ENCODE peak calls at places on chromosome 6, in seven cellular contexts. One of them, this sample, is unnamed.

GRCh38 chr6:157491571-157492232 is 110.7 kb downstream of the ZDHHC14 start:
- DNase-seq in OCI-LY7: no peak
- DNase-seq in GM23248: no peak
- DNase-seq in GM23338: no peak
- DNase-seq in HCT116: no peak
- DNase-seq in hepatocyte: no peak
- DNase-seq in PC-3: no peak
- DNase-seq in this sample: peak; percentile 8

GRCh38 chr6:97177905-97178304 is 105.1 kb downstream of the MMS22L start:
- DNase-seq in OCI-LY7: no peak
- DNase-seq in GM23248: peak; percentile 24
- DNase-seq in GM23338: no peak
- DNase-seq in HCT116: no peak
- DNase-seq in hepatocyte: no peak
- DNase-seq in PC-3: peak; percentile 9
- DNase-seq in this sample: no peak

GRCh38 chr6:134217516-134218140 is 100.3 kb downstream of the SGK1 start:
- DNase-seq in OCI-LY7: no peak
- DNase-seq in GM23248: peak; percentile 8
- DNase-seq in GM23338: no peak
- DNase-seq in HCT116: no peak
- DNase-seq in hepatocyte: no peak
- DNase-seq in PC-3: no peak
- DNase-seq in this sample: no peak

GRCh38 chr6:70108230-70108629 is 194.7 kb downstream of the COL9A1 start:
- DNase-seq in OCI-LY7: peak; percentile 45
- DNase-seq in GM23248: peak; percentile 55
- DNase-seq in GM23338: peak; percentile 57
- DNase-seq in HCT116: peak; percentile 10
- DNase-seq in hepatocyte: peak; percentile 49
- DNase-seq in PC-3: peak; percentile 54
- DNase-seq in this sample: peak; percentile 57

GRCh38 chr6:5459346-5459745 is 198.0 kb downstream of the FARS2 start:
- DNase-seq in OCI-LY7: no peak
- DNase-seq in GM23248: no peak
- DNase-seq in GM23338: no peak
- DNase-seq in HCT116: no peak
- DNase-seq in hepatocyte: no peak
- DNase-seq in PC-3: no peak
- DNase-seq in this sample: no peak

GRCh38 chr6:140073456-140073855 is 699.0 kb upstream of the CITED2 start:
- DNase-seq in OCI-LY7: no peak
- DNase-seq in GM23248: peak; percentile 78
- DNase-seq in GM23338: no peak
- DNase-seq in HCT116: no peak
- DNase-seq in hepatocyte: peak; percentile 35
- DNase-seq in PC-3: peak; percentile 16
- DNase-seq in this sample: no peak

GRCh38 chr6:64504509-64504908 is 868.9 kb downstream of the PHF3 start:
- DNase-seq in OCI-LY7: no peak
- DNase-seq in GM23248: no peak
- DNase-seq in GM23338: no peak
- DNase-seq in HCT116: no peak
- DNase-seq in hepatocyte: peak; percentile 35
- DNase-seq in PC-3: peak; percentile 73
- DNase-seq in this sample: no peak

GRCh38 chr6:83169511-83169910 is 23.6 kb downstream of the PGM3 start:
- DNase-seq in OCI-LY7: no peak
- DNase-seq in GM23248: no peak
- DNase-seq in GM23338: no peak
- DNase-seq in HCT116: no peak
- DNase-seq in hepatocyte: no peak
- DNase-seq in PC-3: no peak
- DNase-seq in this sample: no peak

GRCh38 chr6:136566851-136567250 is 16.6 kb upstream of the MAP7 start:
- DNase-seq in OCI-LY7: no peak
- DNase-seq in GM23248: no peak
- DNase-seq in GM23338: no peak
- DNase-seq in HCT116: no peak
- DNase-seq in hepatocyte: no peak
- DNase-seq in PC-3: peak; percentile 4
- DNase-seq in this sample: no peak

GRCh38 chr6:85460951-85461805 is 11.3 kb downstream of the NT5E start:
- DNase-seq in OCI-LY7: peak; percentile 68
- DNase-seq in GM23248: peak; percentile 68
- DNase-seq in GM23338: no peak
- DNase-seq in HCT116: no peak
- DNase-seq in hepatocyte: no peak
- DNase-seq in PC-3: peak; percentile 68
- DNase-seq in this sample: no peak

GRCh38 chr6:163416640-163417253 is 2.2 kb downstream of the QKI start:
- DNase-seq in OCI-LY7: peak; percentile 53
- DNase-seq in GM23248: peak; percentile 88
- DNase-seq in GM23338: peak; percentile 84
- DNase-seq in HCT116: peak; percentile 33
- DNase-seq in hepatocyte: peak; percentile 81
- DNase-seq in PC-3: peak; percentile 83
- DNase-seq in this sample: peak; percentile 70

GRCh38 chr6:130324657-130325056 is 41.2 kb upstream of the TMEM200A start:
- DNase-seq in OCI-LY7: no peak
- DNase-seq in GM23248: peak; percentile 92
- DNase-seq in GM23338: no peak
- DNase-seq in HCT116: no peak
- DNase-seq in hepatocyte: no peak
- DNase-seq in PC-3: peak; percentile 20
- DNase-seq in this sample: no peak

GRCh38 chr6:119280586-119281163 is 68.9 kb downstream of the MAN1A1 start:
- DNase-seq in OCI-LY7: no peak
- DNase-seq in GM23248: peak; percentile 32
- DNase-seq in GM23338: no peak
- DNase-seq in HCT116: no peak
- DNase-seq in hepatocyte: no peak
- DNase-seq in PC-3: peak; percentile 29
- DNase-seq in this sample: no peak

GRCh38 chr6:18147160-18147559 is 7.7 kb downstream of the TPMT start:
- DNase-seq in OCI-LY7: no peak
- DNase-seq in GM23248: peak; percentile 85
- DNase-seq in GM23338: no peak
- DNase-seq in HCT116: no peak
- DNase-seq in hepatocyte: peak; percentile 16
- DNase-seq in PC-3: peak; percentile 94
- DNase-seq in this sample: no peak

GRCh38 chr6:18142591-18142861 is 12.4 kb downstream of the TPMT start:
- DNase-seq in OCI-LY7: no peak
- DNase-seq in GM23248: no peak
- DNase-seq in GM23338: no peak
- DNase-seq in HCT116: no peak
- DNase-seq in hepatocyte: no peak
- DNase-seq in PC-3: no peak
- DNase-seq in this sample: no peak

GRCh38 chr6:18139935-18140621 is 14.8 kb downstream of the TPMT start:
- DNase-seq in OCI-LY7: no peak
- DNase-seq in GM23248: no peak
- DNase-seq in GM23338: no peak
- DNase-seq in HCT116: no peak
- DNase-seq in hepatocyte: no peak
- DNase-seq in PC-3: no peak
- DNase-seq in this sample: no peak

GRCh38 chr6:18138906-18139305 is 16.0 kb downstream of the TPMT start:
- DNase-seq in OCI-LY7: no peak
- DNase-seq in GM23248: no peak
- DNase-seq in GM23338: peak; percentile 13
- DNase-seq in HCT116: no peak
- DNase-seq in hepatocyte: no peak
- DNase-seq in PC-3: no peak
- DNase-seq in this sample: no peak

DNA sequence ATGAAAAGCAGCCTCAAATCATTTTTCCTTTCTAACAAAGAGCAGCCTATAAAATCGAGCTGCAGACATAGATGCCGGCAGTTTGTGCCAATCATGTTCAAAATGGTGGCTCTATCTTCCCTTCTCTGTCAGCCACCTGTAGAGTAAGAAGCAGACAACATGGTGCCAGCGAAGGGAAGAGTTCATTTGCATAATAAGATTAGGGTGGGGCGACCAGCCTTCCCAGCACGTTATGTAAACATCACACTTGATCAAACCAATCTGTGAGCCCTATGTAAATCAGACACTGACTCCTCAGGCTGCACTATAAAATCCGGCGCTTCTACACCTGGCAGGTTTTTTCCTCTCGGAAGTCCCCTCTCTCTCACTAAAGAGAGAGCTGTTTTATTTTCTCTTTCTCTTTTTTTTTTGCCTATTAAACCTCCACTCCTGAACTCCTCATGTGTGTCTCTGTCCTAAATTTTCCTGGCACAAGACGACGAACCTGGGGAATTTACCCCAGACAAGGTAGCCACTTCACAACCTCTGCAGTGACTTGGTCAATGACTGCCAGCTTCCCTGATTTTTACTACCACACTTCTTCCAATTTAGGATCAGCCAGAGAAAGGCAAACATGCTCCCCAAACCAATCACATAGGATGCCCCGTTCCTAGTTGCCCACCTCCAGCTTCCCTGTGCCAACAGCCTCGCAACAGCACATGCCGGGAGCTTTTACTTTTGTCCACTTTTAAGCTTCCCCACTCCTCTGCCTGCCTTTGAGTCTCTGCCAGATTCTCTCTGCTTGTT is 12.9 kb downstream of the TPMT start:
- DNase-seq in OCI-LY7: no peak
- DNase-seq in GM23248: no peak
- DNase-seq in GM23338: no peak
- DNase-seq in HCT116: no peak
- DNase-seq in hepatocyte: no peak
- DNase-seq in PC-3: no peak
- DNase-seq in this sample: peak; percentile 46
- TF ChIP-seq EZH2phosphoT487 in OCI-LY7: no peak
- TF ChIP-seq EZH2phosphoT487 in GM23248: no peak
- TF ChIP-seq EZH2phosphoT487 in GM23338: no peak
- TF ChIP-seq EZH2phosphoT487 in HCT116: no peak
- TF ChIP-seq EZH2phosphoT487 in hepatocyte: no peak
- TF ChIP-seq EZH2phosphoT487 in PC-3: no peak
- TF ChIP-seq EZH2phosphoT487 in this sample: no peak

DNA sequence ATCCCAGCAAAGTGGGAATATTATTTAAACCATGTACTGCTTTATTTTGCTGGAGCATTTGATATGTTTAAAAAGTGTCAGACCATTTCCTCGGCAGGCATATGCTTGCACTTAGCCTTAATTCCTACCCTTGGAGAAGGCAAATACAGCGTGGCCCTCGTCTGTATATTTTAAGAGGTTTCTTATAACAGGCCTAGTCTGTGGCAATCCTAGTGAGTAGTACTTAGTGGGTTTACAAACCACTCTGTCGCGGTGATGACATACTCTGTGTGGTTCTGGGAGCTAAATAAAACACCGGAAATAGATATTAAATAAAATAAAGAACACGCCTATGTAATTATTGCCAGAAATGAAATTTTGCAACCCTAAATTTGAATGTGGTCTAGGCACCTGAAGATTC is 95.8 kb downstream of the UST start:
- DNase-seq in OCI-LY7: no peak
- DNase-seq in GM23248: peak; percentile 40
- DNase-seq in GM23338: no peak
- DNase-seq in HCT116: no peak
- DNase-seq in hepatocyte: no peak
- DNase-seq in PC-3: no peak
- DNase-seq in this sample: no peak
- TF ChIP-seq EZH2phosphoT487 in OCI-LY7: no peak
- TF ChIP-seq EZH2phosphoT487 in GM23248: no peak
- TF ChIP-seq EZH2phosphoT487 in GM23338: no peak
- TF ChIP-seq EZH2phosphoT487 in HCT116: no peak
- TF ChIP-seq EZH2phosphoT487 in hepatocyte: no peak
- TF ChIP-seq EZH2phosphoT487 in PC-3: no peak
- TF ChIP-seq EZH2phosphoT487 in this sample: no peak

GRCh38 chr6:33251390-33252012 is 20.2 kb downstream of the VPS52 start:
- DNase-seq in OCI-LY7: no peak
- DNase-seq in GM23248: peak; percentile 58
- DNase-seq in GM23338: no peak
- DNase-seq in HCT116: no peak
- DNase-seq in hepatocyte: no peak
- DNase-seq in PC-3: no peak
- DNase-seq in this sample: no peak

GRCh38 chr6:33248932-33249731 is 22.5 kb downstream of the VPS52 start:
- DNase-seq in OCI-LY7: peak; percentile 99
- DNase-seq in GM23248: peak; percentile 100
- DNase-seq in GM23338: peak; percentile 99
- DNase-seq in HCT116: peak; percentile 99
- DNase-seq in hepatocyte: peak; percentile 97
- DNase-seq in PC-3: peak; percentile 98
- DNase-seq in this sample: peak; percentile 98

GRCh38 chr6:33252758-33253157 is 18.9 kb downstream of the VPS52 start:
- DNase-seq in OCI-LY7: no peak
- DNase-seq in GM23248: peak; percentile 73
- DNase-seq in GM23338: no peak
- DNase-seq in HCT116: no peak
- DNase-seq in hepatocyte: no peak
- DNase-seq in PC-3: no peak
- DNase-seq in this sample: no peak

GRCh38 chr6:33249732-33250625 is 21.7 kb downstream of the VPS52 start:
- DNase-seq in OCI-LY7: no peak
- DNase-seq in GM23248: peak; percentile 95
- DNase-seq in GM23338: no peak
- DNase-seq in HCT116: no peak
- DNase-seq in hepatocyte: no peak
- DNase-seq in PC-3: peak; percentile 93
- DNase-seq in this sample: no peak

GRCh38 chr6:33250731-33251130 is 20.9 kb downstream of the VPS52 start:
- DNase-seq in OCI-LY7: no peak
- DNase-seq in GM23248: no peak
- DNase-seq in GM23338: no peak
- DNase-seq in HCT116: no peak
- DNase-seq in hepatocyte: no peak
- DNase-seq in PC-3: no peak
- DNase-seq in this sample: no peak
- TF ChIP-seq EZH2phosphoT487 in OCI-LY7: no peak
- TF ChIP-seq EZH2phosphoT487 in GM23248: no peak
- TF ChIP-seq EZH2phosphoT487 in GM23338: no peak
- TF ChIP-seq EZH2phosphoT487 in HCT116: no peak
- TF ChIP-seq EZH2phosphoT487 in hepatocyte: no peak
- TF ChIP-seq EZH2phosphoT487 in PC-3: no peak
- TF ChIP-seq EZH2phosphoT487 in this sample: no peak

GRCh38 chr6:128508588-128509296 is 11.7 kb downstream of the PTPRK start:
- DNase-seq in OCI-LY7: no peak
- DNase-seq in GM23248: peak; percentile 95
- DNase-seq in GM23338: no peak
- DNase-seq in HCT116: peak; percentile 61
- DNase-seq in hepatocyte: peak; percentile 48
- DNase-seq in PC-3: peak; percentile 85
- DNase-seq in this sample: no peak
- TF ChIP-seq EZH2phosphoT487 in OCI-LY7: no peak
- TF ChIP-seq EZH2phosphoT487 in GM23248: no peak
- TF ChIP-seq EZH2phosphoT487 in GM23338: no peak
- TF ChIP-seq EZH2phosphoT487 in HCT116: no peak
- TF ChIP-seq EZH2phosphoT487 in hepatocyte: no peak
- TF ChIP-seq EZH2phosphoT487 in PC-3: no peak
- TF ChIP-seq EZH2phosphoT487 in this sample: no peak

GRCh38 chr6:3220366-3220765 is 7.1 kb downstream of the TUBB2B start:
- DNase-seq in OCI-LY7: no peak
- DNase-seq in GM23248: no peak
- DNase-seq in GM23338: no peak
- DNase-seq in HCT116: no peak
- DNase-seq in hepatocyte: no peak
- DNase-seq in PC-3: no peak
- DNase-seq in this sample: no peak
- TF ChIP-seq EZH2phosphoT487 in OCI-LY7: no peak
- TF ChIP-seq EZH2phosphoT487 in GM23248: no peak
- TF ChIP-seq EZH2phosphoT487 in GM23338: no peak
- TF ChIP-seq EZH2phosphoT487 in HCT116: no peak
- TF ChIP-seq EZH2phosphoT487 in hepatocyte: no peak
- TF ChIP-seq EZH2phosphoT487 in PC-3: no peak
- TF ChIP-seq EZH2phosphoT487 in this sample: no peak